ENCODE peak calls at places on chromosomes 5 and 9, in eight cellular contexts. M is T-cell, S is nephron progenitor cell, P is Caki2, R is NCI-H146, Y is NCI-H1417, F is MCF 10A, K is fibroblast of gingiva. D is an unnamed sample.

GRCh38 chr9:126617003-126617739 is 3.4 kb downstream of the LMX1B start:
- DNase-seq in K (no peak), S (no peak), Y (no peak), M (no peak), F (no peak), P (no peak), R (no peak), D (no peak)

GRCh38 chr9:108687360-108687981 is 168.3 kb downstream of the ACTL7B start:
- DNase-seq in S (no peak), R (no peak), F (no peak), K (no peak), P (no peak), M (no peak), Y (peak; percentile 42), D (no peak)

GRCh38 chr9:101915479-101915878 is 177.0 kb upstream of the GRIN3A start:
- DNase-seq in M (no peak), Y (no peak), F (peak; percentile 57), P (no peak), S (no peak), R (no peak), K (peak; percentile 88), D (no peak)

GRCh38 chr9:114721491-114722362 is 39.7 kb upstream of the TEX48 start:
- DNase-seq in Y (peak; percentile 93), M (no peak), R (peak; percentile 81), S (no peak), K (peak; percentile 92), P (peak; percentile 72), F (peak; percentile 49), D (peak; percentile 66)

GRCh38 chr9:34127035-34127948 is 794 bp upstream of the DCAF12 start:
- DNase-seq in P (no peak), S (no peak), Y (no peak), F (no peak), R (peak; percentile 39), K (no peak), M (no peak), D (no peak)

GRCh38 chr5:3195991-3196390 is 399.6 kb upstream of the IRX1 start:
- DNase-seq in K (no peak), P (no peak), R (no peak), F (no peak), M (no peak), S (no peak), Y (no peak), D (no peak)

GRCh38 chr5:82657036-82657699 is 379.0 kb upstream of the RPS23 start:
- DNase-seq in M (no peak), S (no peak), R (no peak), F (no peak), P (no peak), Y (no peak), K (no peak), D (no peak)

GRCh38 chr9:6079386-6079785 is 64.0 kb upstream of the RANBP6 start:
- DNase-seq in R (peak; percentile 12), M (no peak), S (no peak), F (no peak), K (no peak), Y (peak; percentile 29), P (no peak), D (no peak)

GRCh38 chr9:37324691-37325490 is 97.6 kb upstream of the GRHPR start:
- DNase-seq in S (no peak), R (no peak), K (no peak), M (no peak), P (no peak), F (no peak), Y (peak; percentile 90), D (peak; percentile 7)

GRCh38 chr5:78930742-78931141 is 54.4 kb downstream of the ARSB start:
- DNase-seq in P (no peak), S (no peak), K (peak; percentile 3), Y (no peak), F (no peak), M (no peak), R (no peak), D (no peak)

GRCh38 chr5:145531038-145531734 is 304.0 kb downstream of the PRELID2 start:
- DNase-seq in K (peak; percentile 2), F (peak; percentile 94), S (no peak), Y (no peak), R (no peak), P (peak; percentile 62), M (no peak), D (no peak)

GRCh38 chr5:149860801-149861322 is 83.7 kb downstream of the PDE6A start:
- DNase-seq in K (no peak), Y (no peak), M (no peak), P (peak; percentile 17), R (no peak), S (no peak), F (peak; percentile 94), D (no peak)

GRCh38 chr5:132962429-132962928 is 955 bp downstream of the AFF4 start:
- DNase-seq in F (peak; percentile 80), M (peak; percentile 5), K (peak; percentile 63), S (peak; percentile 20), Y (peak; percentile 74), R (peak; percentile 46), P (peak; percentile 75), D (peak; percentile 39)

GRCh38 chr5:152349683-152350526 is 55.2 kb downstream of the NMUR2 start:
- DNase-seq in F (peak; percentile 70), M (no peak), P (peak; percentile 19), K (no peak), Y (peak; percentile 64), S (peak; percentile 51), R (peak; percentile 51), D (peak; percentile 39)

GRCh38 chr9:27280858-27281257 is 16.1 kb downstream of the EQTN start:
- DNase-seq in P (no peak), R (no peak), S (no peak), M (no peak), F (no peak), K (no peak), Y (no peak), D (no peak)

GRCh38 chr5:68068204-68068603 is 147.4 kb upstream of the PIK3R1 start:
- DNase-seq in K (peak; percentile 27), S (no peak), P (no peak), R (no peak), M (no peak), Y (no peak), F (no peak), D (no peak)

GRCh38 chr9:133973791-133974630 is 18.1 kb downstream of the VAV2 start:
- DNase-seq in K (no peak), R (no peak), M (no peak), S (peak; percentile 11), F (no peak), Y (no peak), P (no peak), D (no peak)

GRCh38 chr5:150567031-150567680 is 59.2 kb downstream of the NDST1 start:
- DNase-seq in P (no peak), M (no peak), R (no peak), F (peak; percentile 74), K (peak; percentile 89), Y (no peak), S (no peak), D (no peak)

GRCh38 chr5:138981606-138982005 is 106.5 kb upstream of the LRRTM2 start:
- DNase-seq in K (no peak), S (no peak), R (no peak), Y (no peak), P (no peak), M (peak; percentile 11), F (no peak), D (no peak)

GRCh38 chr5:35902032-35902681 is 36.3 kb downstream of the CAPSL start:
- DNase-seq in M (no peak), Y (no peak), P (no peak), S (no peak), R (no peak), F (no peak), K (no peak), D (no peak)

GRCh38 chr5:87277279-87277835 is 9.7 kb downstream of the RASA1 start:
- DNase-seq in R (no peak), P (no peak), F (peak; percentile 37), M (no peak), Y (no peak), K (peak; percentile 31), S (no peak), D (no peak)

GRCh38 chr9:121201045-121201737 is 478 bp downstream of the RAB14 start:
- DNase-seq in R (peak; percentile 62), P (peak; percentile 37), Y (peak; percentile 78), S (peak; percentile 67), F (peak; percentile 50), K (no peak), M (peak; percentile 28), D (peak; percentile 14)

GRCh38 chr9:122360891-122361290 is 9.9 kb upstream of the PTGS1 start:
- DNase-seq in K (no peak), S (no peak), Y (no peak), F (no peak), R (no peak), P (no peak), M (no peak), D (no peak)

GRCh38 chr9:23542438-23542837 is 283.6 kb downstream of the ELAVL2 start:
- DNase-seq in M (no peak), K (no peak), Y (no peak), F (no peak), S (no peak), R (no peak), P (no peak), D (no peak)

GRCh38 chr5:139708877-139709586 is 60.9 kb downstream of the CXXC5 start:
- DNase-seq in M (no peak), S (peak; percentile 82), R (peak; percentile 85), K (peak; percentile 70), P (peak; percentile 62), F (no peak), Y (peak; percentile 84), D (peak; percentile 83)

GRCh38 chr5:9898319-9898718 is 268.2 kb upstream of the TAS2R1 start:
- DNase-seq in M (no peak), Y (peak; percentile 28), S (no peak), K (peak; percentile 42), P (peak; percentile 23), F (peak; percentile 66), R (no peak), D (peak; percentile 5)

GRCh38 chr5:169710675-169711074 is 73.6 kb downstream of the DOCK2 start:
- DNase-seq in Y (no peak), S (no peak), M (no peak), K (no peak), R (no peak), F (no peak), P (no peak), D (no peak)

GRCh38 chr5:133403741-133404364 is 208.5 kb downstream of the FSTL4 start:
- DNase-seq in F (no peak), K (no peak), Y (no peak), P (no peak), R (no peak), S (no peak), M (no peak), D (no peak)

GRCh38 chr5:95217351-95217750 is 67.5 kb downstream of the MCTP1 start:
- DNase-seq in S (no peak), R (peak; percentile 21), M (no peak), P (no peak), K (no peak), Y (no peak), F (no peak), D (no peak)

GRCh38 chr9:34408173-34408572 is 31.5 kb upstream of the MYORG start:
- DNase-seq in R (no peak), Y (no peak), P (no peak), M (no peak), K (no peak), F (no peak), S (no peak), D (no peak)

GRCh38 chr5:73365301-73365853 is 83.2 kb downstream of the FOXD1 start:
- DNase-seq in M (no peak), Y (peak; percentile 12), F (peak; percentile 69), R (no peak), K (peak; percentile 91), P (peak; percentile 20), S (no peak), D (no peak)

GRCh38 chr5:42811591-42812392 is at the start of gene SELENOP:
- DNase-seq in F (peak; percentile 66), R (peak; percentile 28), P (no peak), M (no peak), K (peak; percentile 85), S (peak; percentile 22), Y (peak; percentile 97), D (peak; percentile 3)

GRCh38 chr9:132782106-132782505 is 96.0 kb downstream of the AK8 start:
- DNase-seq in P (no peak), Y (no peak), M (no peak), F (no peak), S (no peak), R (no peak), K (no peak), D (no peak)

GRCh38 chr9:98974994-98975712 is 31.4 kb downstream of the COL15A1 start:
- DNase-seq in P (peak; percentile 56), F (peak; percentile 70), K (peak; percentile 45), M (peak; percentile 76), R (peak; percentile 65), S (peak; percentile 94), Y (peak; percentile 68), D (peak; percentile 4)

D was measured in COR-L47.